ENCODE peak calls at places on chromosomes 4 and X, in six cellular contexts. One of them, this sample, is unnamed.

GRCh38 chr4:120156115-120156718 is 89.6 kb upstream of the MAD2L1 start:
- DNase-seq in IMR-90: peak
- DNase-seq in mesenchymal stem cell: peak
- DNase-seq in H1: peak
- DNase-seq in neuronal stem cell: peak
- DNase-seq in H9: no peak
- DNase-seq in this sample: peak

GRCh38 chr4:177566691-177567090 is 124.5 kb upstream of the AGA start:
- DNase-seq in IMR-90: no peak
- DNase-seq in mesenchymal stem cell: no peak
- DNase-seq in H1: no peak
- DNase-seq in neuronal stem cell: no peak
- DNase-seq in H9: no peak
- DNase-seq in this sample: peak

GRCh38 chr4:150136036-150136435 is 57.8 kb downstream of the DCLK2 start:
- DNase-seq in IMR-90: peak
- DNase-seq in mesenchymal stem cell: peak
- DNase-seq in H1: no peak
- DNase-seq in neuronal stem cell: no peak
- DNase-seq in H9: no peak
- DNase-seq in this sample: no peak

GRCh38 chr4:74320559-74321118 is 12.4 kb downstream of the EPGN start:
- DNase-seq in IMR-90: peak
- DNase-seq in mesenchymal stem cell: peak
- DNase-seq in H1: peak
- DNase-seq in neuronal stem cell: peak
- DNase-seq in H9: peak
- DNase-seq in this sample: peak

GRCh38 chrX:11137543-11138139 is 26.5 kb downstream of the HCCS start:
- DNase-seq in IMR-90: peak
- DNase-seq in mesenchymal stem cell: peak
- DNase-seq in H1: no peak
- DNase-seq in neuronal stem cell: no peak
- DNase-seq in H9: no peak
- DNase-seq in this sample: peak

GRCh38 chr4:105950701-105951100 is 55.4 kb downstream of the NPNT start:
- DNase-seq in IMR-90: no peak
- DNase-seq in mesenchymal stem cell: no peak
- DNase-seq in H1: no peak
- DNase-seq in neuronal stem cell: no peak
- DNase-seq in H9: no peak
- DNase-seq in this sample: no peak

GRCh38 chrX:104428231-104428630 is 137.8 kb upstream of the IL1RAPL2 start:
- DNase-seq in IMR-90: no peak
- DNase-seq in mesenchymal stem cell: no peak
- DNase-seq in H1: no peak
- DNase-seq in neuronal stem cell: no peak
- DNase-seq in H9: no peak
- DNase-seq in this sample: peak

GRCh38 chrX:154056739-154057367 is 37.2 kb upstream of the IRAK1 start:
- DNase-seq in IMR-90: peak
- DNase-seq in mesenchymal stem cell: peak
- DNase-seq in H1: no peak
- DNase-seq in neuronal stem cell: no peak
- DNase-seq in H9: no peak
- DNase-seq in this sample: peak

GRCh38 chr4:5969777-5970176 is 48.5 kb downstream of the C4orf50 start:
- DNase-seq in IMR-90: no peak
- DNase-seq in mesenchymal stem cell: no peak
- DNase-seq in H1: no peak
- DNase-seq in neuronal stem cell: no peak
- DNase-seq in H9: no peak
- DNase-seq in this sample: no peak

GRCh38 chr4:8653326-8654000 is 60.9 kb downstream of the CPZ start:
- DNase-seq in IMR-90: no peak
- DNase-seq in mesenchymal stem cell: no peak
- DNase-seq in H1: no peak
- DNase-seq in neuronal stem cell: no peak
- DNase-seq in H9: peak
- DNase-seq in this sample: no peak

GRCh38 chr4:3426465-3427133 is 15.2 kb upstream of the HGFAC start:
- DNase-seq in IMR-90: no peak
- DNase-seq in mesenchymal stem cell: no peak
- DNase-seq in H1: no peak
- DNase-seq in neuronal stem cell: no peak
- DNase-seq in H9: no peak
- DNase-seq in this sample: no peak

GRCh38 chr4:138301536-138301935 is 59.4 kb upstream of the SLC7A11 start:
- DNase-seq in IMR-90: no peak
- DNase-seq in mesenchymal stem cell: no peak
- DNase-seq in H1: no peak
- DNase-seq in neuronal stem cell: no peak
- DNase-seq in H9: no peak
- DNase-seq in this sample: peak

GRCh38 chr4:13989496-13989895 is 362.0 kb upstream of the BOD1L1 start:
- DNase-seq in IMR-90: no peak
- DNase-seq in mesenchymal stem cell: no peak
- DNase-seq in H1: no peak
- DNase-seq in neuronal stem cell: no peak
- DNase-seq in H9: no peak
- DNase-seq in this sample: no peak

GRCh38 chr4:141301216-141301615 is 80.5 kb downstream of the ZNF330 start:
- DNase-seq in IMR-90: no peak
- DNase-seq in mesenchymal stem cell: no peak
- DNase-seq in H1: no peak
- DNase-seq in neuronal stem cell: no peak
- DNase-seq in H9: no peak
- DNase-seq in this sample: no peak

GRCh38 chr4:167854881-167855280 is 237.5 kb upstream of the ANXA10 start:
- DNase-seq in IMR-90: no peak
- DNase-seq in mesenchymal stem cell: no peak
- DNase-seq in H1: no peak
- DNase-seq in neuronal stem cell: no peak
- DNase-seq in H9: no peak
- DNase-seq in this sample: no peak

GRCh38 chrX:9349572-9350259 is 115.1 kb upstream of the TBL1X start:
- DNase-seq in IMR-90: peak
- DNase-seq in mesenchymal stem cell: peak
- DNase-seq in H1: no peak
- DNase-seq in neuronal stem cell: no peak
- DNase-seq in H9: no peak
- DNase-seq in this sample: peak

GRCh38 chrX:129875669-129876068 is 30.3 kb upstream of the UTP14A start:
- DNase-seq in IMR-90: peak
- DNase-seq in mesenchymal stem cell: peak
- DNase-seq in H1: no peak
- DNase-seq in neuronal stem cell: no peak
- DNase-seq in H9: no peak
- DNase-seq in this sample: peak

GRCh38 chrX:40719218-40719617 is 16.1 kb downstream of the MED14 start:
- DNase-seq in IMR-90: peak
- DNase-seq in mesenchymal stem cell: peak
- DNase-seq in H1: no peak
- DNase-seq in neuronal stem cell: no peak
- DNase-seq in H9: no peak
- DNase-seq in this sample: no peak

GRCh38 chr4:161320377-161320776 is 843.4 kb downstream of the FSTL5 start:
- DNase-seq in IMR-90: no peak
- DNase-seq in mesenchymal stem cell: peak
- DNase-seq in H1: peak
- DNase-seq in neuronal stem cell: peak
- DNase-seq in H9: peak
- DNase-seq in this sample: peak

GRCh38 chrX:118534716-118535493 is 39.3 kb downstream of the DOCK11 start:
- DNase-seq in IMR-90: no peak
- DNase-seq in mesenchymal stem cell: no peak
- DNase-seq in H1: no peak
- DNase-seq in neuronal stem cell: no peak
- DNase-seq in H9: no peak
- DNase-seq in this sample: no peak

GRCh38 chr4:85717847-85718246 is 242.9 kb downstream of the ARHGAP24 start:
- DNase-seq in IMR-90: no peak
- DNase-seq in mesenchymal stem cell: no peak
- DNase-seq in H1: no peak
- DNase-seq in neuronal stem cell: no peak
- DNase-seq in H9: no peak
- DNase-seq in this sample: no peak

GRCh38 chr4:85715996-85716737 is 241.2 kb downstream of the ARHGAP24 start:
- DNase-seq in IMR-90: no peak
- DNase-seq in mesenchymal stem cell: no peak
- DNase-seq in H1: no peak
- DNase-seq in neuronal stem cell: no peak
- DNase-seq in H9: no peak
- DNase-seq in this sample: no peak

GRCh38 chr4:85717366-85717765 is 242.4 kb downstream of the ARHGAP24 start:
- DNase-seq in IMR-90: no peak
- DNase-seq in mesenchymal stem cell: no peak
- DNase-seq in H1: no peak
- DNase-seq in neuronal stem cell: no peak
- DNase-seq in H9: no peak
- DNase-seq in this sample: no peak

GRCh38 chr4:85708468-85708867 is 233.5 kb downstream of the ARHGAP24 start:
- DNase-seq in IMR-90: no peak
- DNase-seq in mesenchymal stem cell: peak
- DNase-seq in H1: no peak
- DNase-seq in neuronal stem cell: no peak
- DNase-seq in H9: no peak
- DNase-seq in this sample: no peak

DNA sequence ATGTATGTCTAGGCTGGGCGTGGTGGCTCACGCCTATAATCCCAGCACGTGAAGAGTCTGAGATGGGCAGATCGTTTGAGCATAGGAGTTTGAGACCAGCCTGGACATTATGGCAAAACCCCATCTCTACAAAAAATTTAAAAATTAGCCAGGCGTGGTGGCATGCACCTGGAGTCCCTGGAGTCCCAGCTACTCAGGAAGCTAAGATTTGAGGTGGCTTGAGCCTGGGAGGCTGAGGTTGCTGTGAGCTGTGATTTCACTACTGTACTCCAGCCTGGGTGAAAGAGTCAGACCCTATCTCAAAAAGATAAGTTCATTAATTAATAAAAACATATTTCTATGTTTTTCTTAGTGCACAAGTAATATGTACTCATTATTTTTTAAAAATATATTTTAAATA is 238.1 kb downstream of the ARHGAP24 start:
- DNase-seq in IMR-90: no peak
- DNase-seq in mesenchymal stem cell: no peak
- DNase-seq in H1: no peak
- DNase-seq in neuronal stem cell: no peak
- DNase-seq in H9: no peak
- DNase-seq in this sample: no peak
- H3K14ac ChIP-seq in IMR-90: no peak
- H3K14ac ChIP-seq in mesenchymal stem cell: no peak
- H3K14ac ChIP-seq in H1: no peak
- H3K14ac ChIP-seq in neuronal stem cell: no peak
- H3K14ac ChIP-seq in H9: no peak
- H3K14ac ChIP-seq in this sample: no peak

GRCh38 chr4:73259552-73260140 is 1.0 kb upstream of the ANKRD17 start:
- DNase-seq in IMR-90: no peak
- DNase-seq in mesenchymal stem cell: no peak
- DNase-seq in H1: no peak
- DNase-seq in neuronal stem cell: no peak
- DNase-seq in H9: no peak
- DNase-seq in this sample: no peak
- H4K8ac ChIP-seq in IMR-90: peak
- H4K8ac ChIP-seq in mesenchymal stem cell: no peak
- H4K8ac ChIP-seq in H1: no peak
- H4K8ac ChIP-seq in neuronal stem cell: no peak
- H4K8ac ChIP-seq in H9: no peak
- H4K8ac ChIP-seq in this sample: peak

DNA sequence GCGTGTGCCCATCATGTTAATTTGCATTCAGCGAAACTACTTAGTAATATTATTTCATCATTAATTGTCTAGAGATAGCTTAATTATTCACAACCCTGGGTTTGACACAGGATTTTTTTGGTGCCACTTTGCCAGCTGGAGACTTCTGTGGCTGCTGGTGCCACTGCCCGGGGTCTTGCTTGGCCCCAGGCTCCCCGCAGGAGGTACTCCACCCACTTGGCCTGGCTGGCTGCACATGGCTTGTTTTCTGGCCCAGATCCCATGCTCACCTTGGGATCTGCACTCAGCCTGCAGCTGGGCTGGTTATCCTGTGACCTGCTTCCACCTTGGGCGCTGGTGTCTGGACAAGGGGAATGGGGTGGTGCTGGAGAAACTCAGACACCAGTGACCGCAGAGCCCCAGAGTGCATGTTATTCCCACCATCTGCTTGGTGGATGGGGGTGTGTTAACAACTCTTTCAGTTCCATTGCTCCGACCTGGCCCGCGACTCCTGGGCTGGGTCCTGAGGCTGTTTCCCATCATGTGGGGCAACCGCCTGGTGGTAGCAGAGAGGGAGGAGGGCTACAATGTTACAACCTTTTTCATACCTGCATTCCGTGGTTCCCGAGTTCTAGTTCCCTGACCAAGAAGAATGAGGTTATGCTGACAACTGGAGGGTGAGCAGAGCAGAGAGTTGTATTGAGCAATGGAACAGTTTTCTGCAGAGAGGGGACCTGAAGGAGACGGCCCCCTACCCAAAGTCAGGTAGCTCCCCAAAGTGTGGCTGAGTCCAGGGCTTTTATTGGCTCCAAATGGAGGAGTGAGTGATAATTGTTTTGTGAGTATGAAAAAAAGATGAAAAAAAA is 1950.0 kb upstream of the IGFBP7 start:
- DNase-seq in IMR-90: no peak
- DNase-seq in mesenchymal stem cell: no peak
- DNase-seq in H1: no peak
- DNase-seq in neuronal stem cell: no peak
- DNase-seq in H9: no peak
- DNase-seq in this sample: no peak
- H3K14ac ChIP-seq in IMR-90: no peak
- H3K14ac ChIP-seq in mesenchymal stem cell: no peak
- H3K14ac ChIP-seq in H1: no peak
- H3K14ac ChIP-seq in neuronal stem cell: no peak
- H3K14ac ChIP-seq in H9: peak
- H3K14ac ChIP-seq in this sample: no peak

DNA sequence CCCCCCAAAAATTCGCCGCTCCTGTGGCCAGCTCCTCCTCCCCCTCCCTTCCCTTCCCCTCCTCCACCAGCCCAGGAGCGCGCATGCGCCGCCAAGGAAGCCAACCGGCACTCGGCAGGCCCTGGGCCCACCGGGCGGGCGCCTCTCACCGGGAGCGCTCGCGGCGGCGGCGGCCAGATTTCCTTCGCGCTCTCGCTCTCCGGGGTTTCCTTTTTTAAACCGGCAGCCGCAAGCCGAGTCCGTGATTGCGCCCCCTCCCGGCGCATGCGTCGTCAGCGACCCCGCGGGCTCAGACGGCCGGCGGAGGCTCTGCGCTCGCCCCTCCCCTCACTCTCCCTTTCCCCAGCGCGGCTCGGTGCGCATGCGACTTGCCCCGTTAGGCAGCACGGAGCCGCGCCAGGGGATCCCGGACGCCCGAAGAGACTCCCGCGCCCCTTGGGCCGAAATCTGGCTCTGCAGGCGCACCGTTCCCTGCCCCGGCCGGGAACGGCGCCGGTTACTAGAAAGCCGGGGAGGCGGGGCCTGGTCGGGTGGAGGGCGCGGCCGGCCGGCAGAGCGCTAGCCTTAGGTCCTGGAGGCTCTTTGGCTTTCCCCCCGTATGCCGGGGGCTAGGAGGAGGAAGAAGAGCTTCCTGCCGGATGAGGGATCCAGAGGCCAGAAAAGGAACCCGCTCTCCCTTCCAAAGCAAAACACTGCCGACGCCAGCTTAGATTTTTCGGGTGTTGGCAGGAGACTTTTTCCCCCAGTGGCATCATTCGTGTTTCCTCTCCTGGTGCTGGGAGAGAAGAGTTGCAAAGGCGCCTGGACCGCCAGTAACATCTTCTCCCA is at the start of gene CLOCK:
- DNase-seq in IMR-90: peak
- DNase-seq in mesenchymal stem cell: peak
- DNase-seq in H1: no peak
- DNase-seq in neuronal stem cell: peak
- DNase-seq in H9: peak
- DNase-seq in this sample: peak
- H4K8ac ChIP-seq in IMR-90: peak
- H4K8ac ChIP-seq in mesenchymal stem cell: peak
- H4K8ac ChIP-seq in H1: peak
- H4K8ac ChIP-seq in neuronal stem cell: peak
- H4K8ac ChIP-seq in H9: no peak
- H4K8ac ChIP-seq in this sample: peak